ENCODE peak calls at places on chromosomes 3 and 15, in five cellular contexts. One of them, this sample, is unnamed.

GRCh38 chr15:28885630-28886430 is at the start of gene APBA2:
- DNase-seq in iris pigment epithelial cell: peak
- DNase-seq in posterior vena cava: no peak
- DNase-seq in globus pallidus: no peak
- DNase-seq in T-helper 17 cell: no peak
- DNase-seq in this sample: peak

GRCh38 chr15:75891895-75892294 is 11.8 kb upstream of the FBXO22 start:
- DNase-seq in iris pigment epithelial cell: peak
- DNase-seq in posterior vena cava: no peak
- DNase-seq in globus pallidus: no peak
- DNase-seq in T-helper 17 cell: no peak
- DNase-seq in this sample: no peak

GRCh38 chr15:77104155-77104554 is 33.2 kb upstream of the TSPAN3 start:
- DNase-seq in iris pigment epithelial cell: peak
- DNase-seq in posterior vena cava: peak
- DNase-seq in globus pallidus: no peak
- DNase-seq in T-helper 17 cell: no peak
- DNase-seq in this sample: no peak

GRCh38 chr3:58074997-58075396 is 66.8 kb downstream of the FLNB start:
- DNase-seq in iris pigment epithelial cell: no peak
- DNase-seq in posterior vena cava: no peak
- DNase-seq in globus pallidus: no peak
- DNase-seq in T-helper 17 cell: no peak
- DNase-seq in this sample: no peak

GRCh38 chr15:42018306-42019224 is 2.3 kb downstream of the PLA2G4E start:
- DNase-seq in iris pigment epithelial cell: no peak
- DNase-seq in posterior vena cava: peak
- DNase-seq in globus pallidus: no peak
- DNase-seq in T-helper 17 cell: no peak
- DNase-seq in this sample: no peak

GRCh38 chr3:187456268-187456667 is 88.1 kb downstream of the RTP4 start:
- DNase-seq in iris pigment epithelial cell: peak
- DNase-seq in posterior vena cava: peak
- DNase-seq in globus pallidus: peak
- DNase-seq in T-helper 17 cell: no peak
- DNase-seq in this sample: no peak

GRCh38 chr15:43251863-43252241 is 14.9 kb downstream of the TGM5 start:
- DNase-seq in iris pigment epithelial cell: no peak
- DNase-seq in posterior vena cava: no peak
- DNase-seq in globus pallidus: no peak
- DNase-seq in T-helper 17 cell: no peak
- DNase-seq in this sample: no peak

GRCh38 chr3:62319570-62320243 is 53.6 kb downstream of the FEZF2 start:
- DNase-seq in iris pigment epithelial cell: no peak
- DNase-seq in posterior vena cava: no peak
- DNase-seq in globus pallidus: no peak
- DNase-seq in T-helper 17 cell: no peak
- DNase-seq in this sample: no peak

GRCh38 chr15:73889725-73890124 is 16.4 kb downstream of the TBC1D21 start:
- DNase-seq in iris pigment epithelial cell: no peak
- DNase-seq in posterior vena cava: peak
- DNase-seq in globus pallidus: no peak
- DNase-seq in T-helper 17 cell: no peak
- DNase-seq in this sample: no peak

GRCh38 chr3:186653079-186653710 is 12.6 kb upstream of the HRG start:
- DNase-seq in iris pigment epithelial cell: no peak
- DNase-seq in posterior vena cava: no peak
- DNase-seq in globus pallidus: no peak
- DNase-seq in T-helper 17 cell: no peak
- DNase-seq in this sample: no peak

GRCh38 chr15:74382004-74382816 is 14.8 kb upstream of the CYP11A1 start:
- DNase-seq in iris pigment epithelial cell: peak
- DNase-seq in posterior vena cava: peak
- DNase-seq in globus pallidus: peak
- DNase-seq in T-helper 17 cell: peak
- DNase-seq in this sample: peak

GRCh38 chr3:126407412-126408044 is 12.8 kb downstream of the CFAP100 start:
- DNase-seq in iris pigment epithelial cell: no peak
- DNase-seq in posterior vena cava: no peak
- DNase-seq in globus pallidus: no peak
- DNase-seq in T-helper 17 cell: no peak
- DNase-seq in this sample: no peak

GRCh38 chr15:36903922-36904479 is 196.3 kb downstream of the MEIS2 start:
- DNase-seq in iris pigment epithelial cell: no peak
- DNase-seq in posterior vena cava: no peak
- DNase-seq in globus pallidus: no peak
- DNase-seq in T-helper 17 cell: no peak
- DNase-seq in this sample: no peak

GRCh38 chr3:155270485-155271342 is 22.8 kb downstream of the STRIT1 start:
- DNase-seq in iris pigment epithelial cell: peak
- DNase-seq in posterior vena cava: no peak
- DNase-seq in globus pallidus: no peak
- DNase-seq in T-helper 17 cell: no peak
- DNase-seq in this sample: no peak

GRCh38 chr3:177337548-177338331 is 140.5 kb upstream of the TBL1XR1 start:
- DNase-seq in iris pigment epithelial cell: peak
- DNase-seq in posterior vena cava: no peak
- DNase-seq in globus pallidus: no peak
- DNase-seq in T-helper 17 cell: no peak
- DNase-seq in this sample: no peak

GRCh38 chr3:58414538-58415197 is 19.0 kb downstream of the PDHB start:
- DNase-seq in iris pigment epithelial cell: peak
- DNase-seq in posterior vena cava: no peak
- DNase-seq in globus pallidus: peak
- DNase-seq in T-helper 17 cell: no peak
- DNase-seq in this sample: no peak

GRCh38 chr15:27418729-27419128 is 447.7 kb downstream of the GABRG3 start:
- DNase-seq in iris pigment epithelial cell: no peak
- DNase-seq in posterior vena cava: no peak
- DNase-seq in globus pallidus: no peak
- DNase-seq in T-helper 17 cell: no peak
- DNase-seq in this sample: no peak

GRCh38 chr3:43762486-43762885 is 71.7 kb downstream of the ABHD5 start:
- DNase-seq in iris pigment epithelial cell: no peak
- DNase-seq in posterior vena cava: no peak
- DNase-seq in globus pallidus: no peak
- DNase-seq in T-helper 17 cell: no peak
- DNase-seq in this sample: no peak

GRCh38 chr3:15263926-15264325 is 57.9 kb downstream of the CAPN7 start:
- DNase-seq in iris pigment epithelial cell: no peak
- DNase-seq in posterior vena cava: no peak
- DNase-seq in globus pallidus: no peak
- DNase-seq in T-helper 17 cell: no peak
- DNase-seq in this sample: no peak

GRCh38 chr15:76904461-76905012 is 603 bp downstream of the SCAPER start:
- DNase-seq in iris pigment epithelial cell: peak
- DNase-seq in posterior vena cava: no peak
- DNase-seq in globus pallidus: peak
- DNase-seq in T-helper 17 cell: no peak
- DNase-seq in this sample: peak

GRCh38 chr15:58201536-58201935 is 63.4 kb downstream of the AQP9 start:
- DNase-seq in iris pigment epithelial cell: peak
- DNase-seq in posterior vena cava: no peak
- DNase-seq in globus pallidus: no peak
- DNase-seq in T-helper 17 cell: no peak
- DNase-seq in this sample: no peak

GRCh38 chr3:160648701-160649100 is 28.3 kb upstream of the ARL14 start:
- DNase-seq in iris pigment epithelial cell: no peak
- DNase-seq in posterior vena cava: no peak
- DNase-seq in globus pallidus: no peak
- DNase-seq in T-helper 17 cell: no peak
- DNase-seq in this sample: no peak

GRCh38 chr3:15055019-15055557 is 10.0 kb downstream of the MRPS25 start:
- DNase-seq in iris pigment epithelial cell: peak
- DNase-seq in posterior vena cava: no peak
- DNase-seq in globus pallidus: no peak
- DNase-seq in T-helper 17 cell: no peak
- DNase-seq in this sample: peak

GRCh38 chr3:193769437-193769836 is 176.4 kb downstream of the OPA1 start:
- DNase-seq in iris pigment epithelial cell: no peak
- DNase-seq in posterior vena cava: no peak
- DNase-seq in globus pallidus: no peak
- DNase-seq in T-helper 17 cell: no peak
- DNase-seq in this sample: no peak

This sample was measured in activated effector memory CD4-positive, alpha-beta T cell treated with Interleukin-2 at 50 U/mL for 16 hours.